ENCODE peak calls at places on chromosomes 16 and 17, in five cellular contexts. E, W, R, V and T are unnamed samples.

GRCh38 chr17:55114283-55114682 is 145.7 kb downstream of the STXBP4 start:
- DNase-seq in E (no peak), W (no peak), V (no peak), R (no peak), T (no peak)

GRCh38 chr16:3748307-3748706 is 31.0 kb upstream of the TRAP1 start:
- DNase-seq in W (no peak), R (no peak), V (no peak), E (no peak), T (no peak)

GRCh38 chr16:87333101-87333500 is 15.9 kb upstream of the C16orf95 start:
- DNase-seq in R (no peak), V (no peak), W (no peak), E (no peak), T (no peak)

GRCh38 chr17:27921077-27921476 is 27.9 kb upstream of the LYRM9 start:
- DNase-seq in R (no peak), V (no peak), E (no peak), W (no peak), T (no peak)

GRCh38 chr17:79837888-79838540 is 1.2 kb downstream of the CBX4 start:
- DNase-seq in R (peak), W (no peak), V (no peak), E (no peak), T (no peak)

GRCh38 chr16:82699711-82700495 is 73.1 kb downstream of the CDH13 start:
- DNase-seq in R (no peak), E (peak), W (peak), V (no peak), T (peak)

GRCh38 chr17:77490361-77491183 is 349.8 kb downstream of the SEC14L1 start:
- DNase-seq in V (no peak), R (no peak), W (no peak), E (no peak), T (no peak)

GRCh38 chr17:48596000-48596734 is 2.6 kb upstream of the HOXB5 start:
- DNase-seq in R (no peak), W (no peak), E (no peak), V (no peak), T (no peak)

GRCh38 chr17:18960803-18961511 is 9.0 kb downstream of the SLC5A10 start:
- DNase-seq in E (peak), W (peak), V (peak), R (peak), T (peak)

GRCh38 chr17:62860962-62861873 is 53.1 kb upstream of the MARCHF10 start:
- DNase-seq in V (peak), R (no peak), E (no peak), W (peak), T (no peak)

GRCh38 chr17:59498421-59499307 is 66.7 kb upstream of the DHX40 start:
- DNase-seq in W (no peak), R (no peak), E (no peak), V (no peak), T (no peak)

GRCh38 chr16:82368041-82368440 is 198.0 kb upstream of the MPHOSPH6 start:
- DNase-seq in E (peak), W (peak), R (peak), V (peak), T (peak)

GRCh38 chr17:35726609-35727460 is 4.6 kb upstream of the RASL10B start:
- DNase-seq in W (peak), R (peak), E (no peak), V (peak), T (peak)

GRCh38 chr17:42744283-42744805 is 496 bp downstream of the EZH1 start:
- DNase-seq in R (peak), W (peak), V (peak), E (peak), T (peak)

GRCh38 chr16:10220942-10221341 is 38.7 kb upstream of the GRIN2A start:
- DNase-seq in R (no peak), E (no peak), V (no peak), W (no peak), T (no peak)

GRCh38 chr17:61410555-61411089 is 11.0 kb downstream of the TBX2 start:
- DNase-seq in R (peak), E (no peak), W (no peak), V (peak), T (no peak)

GRCh38 chr17:76735006-76735405 is 2.1 kb downstream of the SRSF2 start:
- DNase-seq in E (no peak), R (no peak), V (no peak), W (peak), T (peak)

GRCh38 chr16:705748-706188 is at the start of gene FBXL16:
- DNase-seq in V (no peak), W (no peak), R (no peak), E (no peak), T (peak)

GRCh38 chr16:56989988-56990387 is 631 bp downstream of the NLRC5 start:
- DNase-seq in W (no peak), R (no peak), E (no peak), V (no peak), T (no peak)

GRCh38 chr17:64506576-64507417 is at the start of gene CEP95:
- DNase-seq in V (peak), E (peak), R (peak), W (peak), T (peak)

GRCh38 chr16:59586331-59586730 is 852.2 kb upstream of the GOT2 start:
- DNase-seq in W (no peak), E (no peak), R (no peak), V (no peak), T (no peak)

GRCh38 chr16:79897444-79898146 is 297.1 kb upstream of the MAF start:
- DNase-seq in V (no peak), E (no peak), W (no peak), R (no peak), T (no peak)

GRCh38 chr16:56874800-56875199 is 9.8 kb downstream of the SLC12A3 start:
- DNase-seq in V (peak), R (no peak), W (no peak), E (peak), T (no peak)

GRCh38 chr17:45648642-45649041 is 135.5 kb upstream of the CRHR1 start:
- DNase-seq in V (no peak), E (no peak), R (no peak), W (peak), T (no peak)
- TF ChIP-seq CTCF in V (no peak), E (no peak), R (no peak), W (peak), T (no peak)

GRCh38 chr17:69059458-69060205 is 1.1 kb downstream of the ABCA9 start:
- DNase-seq in W (no peak), V (no peak), R (no peak), E (no peak), T (no peak)

GRCh38 chr17:69056179-69056823 is 4.4 kb downstream of the ABCA9 start:
- DNase-seq in E (no peak), R (no peak), W (no peak), V (no peak), T (no peak)

GRCh38 chr17:69060835-69061234 is at the start of gene ABCA9:
- DNase-seq in V (no peak), W (no peak), R (no peak), E (no peak), T (no peak)

GRCh38 chr17:69057280-69057679 is 3.4 kb downstream of the ABCA9 start:
- DNase-seq in E (no peak), V (no peak), W (no peak), R (no peak), T (no peak)

GRCh38 chr17:69058165-69058564 is 2.6 kb downstream of the ABCA9 start:
- DNase-seq in R (peak), V (no peak), W (no peak), E (no peak), T (no peak)
- TF ChIP-seq CTCF in R (peak), V (no peak), W (no peak), E (no peak), T (no peak)

DNA sequence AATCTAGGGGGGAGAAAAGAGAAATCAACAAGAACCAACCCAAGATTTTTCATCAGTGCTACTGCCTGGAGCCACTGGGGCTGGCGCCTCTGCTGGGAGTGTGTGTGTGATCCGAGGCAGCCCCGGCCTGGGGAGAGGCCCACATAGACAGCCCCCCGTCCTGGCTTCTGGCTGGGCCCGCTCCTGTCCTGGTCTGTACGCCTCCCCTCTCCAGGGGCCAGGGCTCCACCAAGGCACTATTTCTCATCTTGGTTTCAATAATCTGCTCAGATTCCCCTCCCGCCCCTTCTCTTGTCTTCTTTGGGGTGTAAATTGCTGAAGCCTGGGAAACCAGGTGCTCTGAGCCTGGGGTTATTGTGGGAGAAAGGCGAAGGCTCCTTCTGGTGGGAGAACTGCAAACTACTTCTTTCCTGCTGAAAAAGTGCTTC is 7.8 kb downstream of the BAHCC1 start:
- DNase-seq in W (no peak), R (no peak), V (peak), E (no peak), T (no peak)
- TF ChIP-seq CTCF in W (peak), R (no peak), V (peak), E (no peak), T (no peak)

GRCh38 chr17:10754109-10754508 is 24.3 kb upstream of the TMEM220 start:
- DNase-seq in W (peak), V (peak), R (peak), E (peak), T (peak)
- TF ChIP-seq CTCF in W (peak), V (peak), R (no peak), E (peak), T (peak)